ENCODE peak calls at places on chromosome 11, in nine cellular contexts. R, H, P, M, S, A, I, N and C are unnamed samples.

GRCh38 chr11:69371731-69372588 is 78.0 kb downstream of the MYEOV start:
- DNase-seq in M (no peak), H (no peak), S (no peak), A (no peak), R (no peak), N (no peak), I (no peak), P (no peak), C (no peak)

GRCh38 chr11:8652140-8652539 is 30.3 kb downstream of the TRIM66 start:
- DNase-seq in N (no peak), I (no peak), A (peak), P (peak), M (no peak), S (peak), R (no peak), H (no peak), C (peak)

GRCh38 chr11:125242141-125242780 is 77.7 kb downstream of the PKNOX2 start:
- DNase-seq in M (no peak), S (no peak), H (no peak), A (no peak), P (no peak), R (no peak), N (no peak), I (no peak), C (no peak)

GRCh38 chr11:112320668-112321067 is 60.0 kb upstream of the PLET1 start:
- DNase-seq in P (peak), I (no peak), S (peak), A (no peak), M (no peak), H (no peak), R (no peak), N (peak), C (peak)

GRCh38 chr11:64534950-64535349 is 56.1 kb upstream of the SLC22A12 start:
- DNase-seq in A (no peak), S (no peak), R (no peak), I (no peak), N (no peak), M (no peak), P (no peak), H (no peak), C (no peak)

GRCh38 chr11:64564947-64565889 is 25.8 kb upstream of the SLC22A12 start:
- DNase-seq in N (no peak), P (no peak), R (no peak), A (no peak), S (no peak), I (no peak), M (no peak), H (peak), C (no peak)

GRCh38 chr11:47905358-47906059 is 57.4 kb upstream of the NUP160 start:
- DNase-seq in S (peak), I (no peak), A (no peak), R (no peak), H (no peak), N (no peak), P (peak), M (no peak), C (peak)

GRCh38 chr11:8934735-8935478 is 2.2 kb upstream of the C11orf16 start:
- DNase-seq in A (peak), H (no peak), M (no peak), R (no peak), P (peak), I (no peak), N (no peak), S (peak), C (peak)

GRCh38 chr11:117189191-117189940 is 9.8 kb upstream of the TAGLN start:
- DNase-seq in H (no peak), S (no peak), R (no peak), A (no peak), N (peak), M (no peak), I (no peak), P (no peak), C (no peak)

GRCh38 chr11:82718307-82718706 is 15.4 kb downstream of the FAM181B start:
- DNase-seq in N (no peak), M (no peak), R (no peak), S (no peak), P (peak), A (no peak), I (no peak), H (peak), C (peak)

GRCh38 chr11:33052241-33052640 is 12.9 kb downstream of the TCP11L1 start:
- DNase-seq in P (no peak), I (no peak), H (no peak), S (no peak), N (no peak), R (no peak), A (no peak), M (no peak), C (no peak)

GRCh38 chr11:70064011-70064725 is 13.9 kb upstream of the ANO1 start:
- DNase-seq in P (no peak), N (no peak), R (no peak), A (no peak), M (no peak), S (no peak), H (no peak), I (no peak), C (no peak)

GRCh38 chr11:14480716-14481115 is 18.9 kb downstream of the COPB1 start:
- DNase-seq in R (no peak), M (no peak), H (no peak), I (no peak), P (no peak), S (no peak), N (no peak), A (no peak), C (no peak)

GRCh38 chr11:95024958-95025357 is at the start of gene KDM4E:
- DNase-seq in M (no peak), P (no peak), S (no peak), R (no peak), N (no peak), A (no peak), I (no peak), H (no peak), C (no peak)

GRCh38 chr11:35305670-35306382 is 113.5 kb downstream of the SLC1A2 start:
- DNase-seq in M (no peak), I (no peak), H (peak), S (no peak), A (no peak), N (no peak), P (no peak), R (peak), C (peak)

GRCh38 chr11:82864268-82864667 is 36.0 kb downstream of the PRCP start:
- DNase-seq in R (no peak), P (peak), N (no peak), M (no peak), I (no peak), H (peak), A (no peak), S (no peak), C (peak)

GRCh38 chr11:63564785-63565350 is 1.7 kb upstream of the PLAAT2 start:
- DNase-seq in I (no peak), N (peak), A (no peak), R (no peak), S (no peak), M (no peak), P (no peak), H (no peak), C (peak)

GRCh38 chr11:36023922-36024321 is 80.1 kb downstream of the LDLRAD3 start:
- DNase-seq in A (no peak), S (no peak), P (peak), I (no peak), H (no peak), N (no peak), M (no peak), R (no peak), C (peak)

GRCh38 chr11:19110290-19110689 is 6.7 kb upstream of the ZDHHC13 start:
- DNase-seq in A (no peak), M (no peak), H (no peak), I (no peak), S (no peak), N (no peak), P (no peak), R (no peak), C (no peak)

GRCh38 chr11:64207247-64208085 is 945 bp downstream of the FERMT3 start:
- DNase-seq in S (peak), I (no peak), H (no peak), N (peak), A (peak), P (peak), R (peak), M (peak), C (no peak)

GRCh38 chr11:17735823-17736772 is 1.5 kb downstream of the KCNC1 start:
- DNase-seq in S (no peak), P (no peak), I (no peak), A (no peak), R (no peak), H (peak), N (no peak), M (no peak), C (no peak)

GRCh38 chr11:91067666-91068065 is 844.8 kb upstream of the CHORDC1 start:
- DNase-seq in A (no peak), S (no peak), P (no peak), I (no peak), N (no peak), H (no peak), M (no peak), R (no peak), C (no peak)

GRCh38 chr11:36619502-36619901 is 21.5 kb upstream of the RAG2 start:
- DNase-seq in I (no peak), M (no peak), S (no peak), R (no peak), P (no peak), N (no peak), A (no peak), H (no peak), C (no peak)

GRCh38 chr11:128687321-128687720 is 6.6 kb upstream of the FLI1 start:
- DNase-seq in M (no peak), S (no peak), P (no peak), H (peak), A (no peak), N (peak), R (no peak), I (no peak), C (no peak)

GRCh38 chr11:69445131-69445470 is 36.4 kb upstream of the LINC01488 start:
- DNase-seq in M (no peak), S (no peak), N (no peak), H (no peak), A (no peak), P (no peak), R (no peak), I (no peak), C (no peak)

GRCh38 chr11:77470504-77470903 is 3.4 kb downstream of the PAK1 start:
- DNase-seq in N (no peak), A (no peak), R (no peak), S (no peak), P (no peak), M (no peak), I (no peak), H (no peak), C (no peak)

GRCh38 chr11:66438009-66438503 is 592 bp downstream of the MRPL11 start:
- DNase-seq in A (no peak), I (no peak), M (no peak), N (no peak), S (no peak), H (no peak), R (no peak), P (no peak), C (no peak)

GRCh38 chr11:66107600-66108151 is 37.6 kb downstream of the PACS1 start:
- DNase-seq in R (no peak), S (no peak), H (no peak), A (no peak), N (no peak), I (no peak), P (no peak), M (no peak), C (no peak)